ENCODE peak calls at places on chromosomes 4 and X, in five cellular contexts. A is IMR-90, N is H9, G is H1, L is neuronal stem cell. U is an unnamed sample.

GRCh38 chr4:80180743-80181142 is 16.6 kb upstream of the PRDM8 start:
- DNase-seq in L (no peak), G (no peak), A (peak; percentile 50), N (no peak), U (no peak)

GRCh38 chr4:52098618-52099017 is 47.5 kb downstream of the SPATA18 start:
- DNase-seq in G (no peak), A (no peak), N (no peak), L (no peak), U (no peak)

GRCh38 chr4:105895609-105896460 is 564 bp downstream of the NPNT start:
- DNase-seq in G (peak; percentile 69), N (peak; percentile 45), L (peak; percentile 37), A (no peak), U (peak; percentile 46)

GRCh38 chrX:39931554-39932282 is 166.0 kb downstream of the BCOR start:
- DNase-seq in A (no peak), L (no peak), G (no peak), N (no peak), U (no peak)

GRCh38 chrX:145817666-145818521 is at the start of gene SLITRK2:
- DNase-seq in N (peak; percentile 48), A (no peak), G (peak; percentile 61), L (no peak), U (no peak)

GRCh38 chr4:3786196-3786869 is 20.1 kb downstream of the ADRA2C start:
- DNase-seq in G (no peak), A (no peak), N (no peak), L (no peak), U (no peak)

GRCh38 chr4:89022426-89023128 is 34.4 kb downstream of the FAM13A start:
- DNase-seq in N (no peak), G (no peak), L (no peak), A (no peak), U (no peak)

GRCh38 chr4:95156452-95156765 is 392.4 kb downstream of the UNC5C start:
- DNase-seq in A (no peak), G (no peak), L (no peak), N (no peak), U (no peak)

GRCh38 chr4:139014391-139015268 is 951 bp upstream of the NOCT start:
- DNase-seq in G (no peak), N (no peak), A (peak; percentile 94), L (no peak), U (peak; percentile 96)

GRCh38 chr4:74433043-74433442 is 11.9 kb upstream of the AREG start:
- DNase-seq in N (no peak), G (no peak), A (peak; percentile 24), L (no peak), U (no peak)

GRCh38 chrX:106168107-106168506 is at the start of gene PWWP3B:
- DNase-seq in A (no peak), L (peak; percentile 26), N (peak; percentile 62), G (no peak), U (peak; percentile 45)

GRCh38 chr4:97923096-97923495 is 220.2 kb downstream of the STPG2 start:
- DNase-seq in N (no peak), L (no peak), A (no peak), G (no peak), U (no peak)

GRCh38 chr4:70559216-70559830 is 32.7 kb upstream of the AMBN start:
- DNase-seq in L (peak; percentile 57), G (peak; percentile 53), N (no peak), A (peak; percentile 34), U (peak; percentile 43)

GRCh38 chr4:165464813-165465381 is 86.1 kb downstream of the CPE start:
- DNase-seq in N (no peak), A (peak; percentile 48), G (no peak), L (peak; percentile 20), U (peak; percentile 50)

GRCh38 chr4:83065268-83065667 is 30.3 kb downstream of the COPS4 start:
- DNase-seq in N (no peak), L (no peak), G (no peak), A (no peak), U (no peak)

GRCh38 chr4:7160439-7160838 is 31.9 kb upstream of the SORCS2 start:
- DNase-seq in G (no peak), A (no peak), L (no peak), N (peak; percentile 11), U (no peak)

GRCh38 chr4:145034727-145035211 is 63.2 kb downstream of the ANAPC10 start:
- DNase-seq in A (peak; percentile 85), N (no peak), L (no peak), G (no peak), U (peak; percentile 90)

GRCh38 chr4:52160859-52161258 is 109.8 kb downstream of the SPATA18 start:
- DNase-seq in G (no peak), N (no peak), A (no peak), L (no peak), U (no peak)

GRCh38 chr4:156971623-156972369 is at the start of gene PDGFC:
- DNase-seq in G (peak; percentile 87), L (peak; percentile 75), A (peak; percentile 65), N (peak; percentile 85), U (peak; percentile 82)

GRCh38 chr4:105797225-105797624 is 88.6 kb downstream of the GSTCD start:
- DNase-seq in N (no peak), G (no peak), A (peak; percentile 28), L (no peak), U (no peak)

GRCh38 chrX:13659057-13659456 is 6.1 kb downstream of the TCEANC start:
- DNase-seq in G (no peak), N (no peak), L (no peak), A (peak; percentile 76), U (peak; percentile 64)

GRCh38 chrX:46545111-46546005 is at the start of gene ZNF674:
- DNase-seq in N (peak; percentile 86), A (peak; percentile 93), L (peak; percentile 87), G (peak; percentile 82), U (peak; percentile 92)
- H3K4ac ChIP-seq in N (peak within 1 kb of the TSS; percentile 45), A (peak within 1 kb of the TSS; percentile 79), L (no peak within 1 kb of the TSS), G (no peak within 1 kb of the TSS), U (no peak within 1 kb of the TSS)

GRCh38 chrX:41491267-41492004 is 44.3 kb downstream of the NYX start:
- DNase-seq in A (peak; percentile 96), G (no peak), L (peak; percentile 56), N (peak; percentile 61), U (peak; percentile 95)
- H2AFZ ChIP-seq in A (peak overlapping the region; percentile 80), G (peak overlapping the region; percentile 26), L (peak overlapping the region; percentile 74), N (no peak overlapping the region), U (no peak overlapping the region)

GRCh38 chr4:140229881-140230280 is 75.9 kb upstream of the MAML3 start:
- DNase-seq in N (no peak), L (no peak), A (no peak), G (peak; percentile 11), U (no peak)

GRCh38 chr4:140234697-140235060 is 80.7 kb upstream of the MAML3 start:
- DNase-seq in A (no peak), N (no peak), L (no peak), G (no peak), U (no peak)

GRCh38 chr4:140236649-140237160 is 82.7 kb upstream of the MAML3 start:
- DNase-seq in G (no peak), A (peak; percentile 38), L (no peak), N (no peak), U (no peak)

GRCh38 chr4:140237616-140238352 is 83.8 kb upstream of the MAML3 start:
- DNase-seq in G (peak; percentile 71), A (peak; percentile 93), N (peak; percentile 90), L (peak; percentile 84), U (peak; percentile 72)

DNA sequence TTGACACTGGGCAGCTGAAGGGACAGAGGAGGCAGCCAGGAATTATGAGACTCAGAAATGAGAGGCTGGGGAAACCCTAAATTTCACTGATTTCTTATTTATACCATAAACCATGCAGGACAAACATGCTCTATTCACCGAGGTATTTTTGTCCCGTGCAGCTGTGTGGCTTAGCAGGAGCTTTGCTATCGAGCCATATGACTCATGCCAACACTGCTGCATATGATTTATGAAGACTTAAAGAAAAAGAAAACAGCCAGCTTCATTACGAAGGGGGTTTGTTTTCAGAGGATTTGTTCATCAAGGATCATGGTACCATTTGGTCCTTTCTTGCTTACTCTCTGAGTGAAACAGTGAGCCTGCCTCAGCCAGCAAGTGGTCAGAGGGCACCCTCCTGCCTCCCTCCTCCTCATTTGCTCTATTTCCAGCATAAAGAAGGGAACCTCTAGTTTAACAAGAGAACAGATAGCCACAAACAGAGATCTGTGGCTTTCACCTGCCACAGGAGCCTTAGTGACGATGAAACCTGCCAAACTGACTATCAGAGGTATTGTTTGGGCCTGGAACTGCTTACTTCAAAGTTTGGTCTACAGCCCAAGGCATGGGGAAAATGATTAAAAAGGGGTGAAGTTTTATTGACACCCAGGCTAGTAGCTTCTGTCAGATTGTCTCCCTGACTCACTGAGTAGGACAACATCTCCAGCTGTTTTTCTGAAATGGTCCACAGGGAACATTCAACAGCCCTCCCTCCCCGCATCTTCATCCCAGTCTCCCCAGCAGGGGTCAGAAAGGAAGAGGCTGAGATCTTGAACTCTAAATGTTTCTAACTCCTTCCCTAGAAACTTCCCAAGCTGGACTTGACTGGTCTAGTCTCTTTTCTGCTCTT is 80.1 kb upstream of the MAML3 start:
- DNase-seq in G (no peak), A (peak; percentile 90), L (no peak), N (no peak), U (peak; percentile 81)
- H2BK15ac ChIP-seq in G (no peak overlapping the region), A (peak overlapping the region; percentile 51), L (no peak overlapping the region), N (no peak overlapping the region), U (peak overlapping the region; percentile 63)

GRCh38 chrX:1178580-1179057 is 33.8 kb downstream of the CRLF2 start:
- DNase-seq in N (no peak), L (no peak), G (peak; percentile 48), A (no peak), U (peak; percentile 58)
- H3K4ac ChIP-seq in N (no peak overlapping the region), L (no peak overlapping the region), G (no peak overlapping the region), A (no peak overlapping the region), U (no peak overlapping the region)

GRCh38 chr4:54382623-54383022 is 153.5 kb downstream of the PDGFRA start:
- DNase-seq in A (no peak), G (no peak), L (no peak), N (no peak), U (no peak)

GRCh38 chr4:54384152-54384551 is 155.1 kb downstream of the PDGFRA start:
- DNase-seq in A (no peak), N (no peak), G (no peak), L (no peak), U (no peak)

GRCh38 chr4:54386270-54386669 is 157.2 kb downstream of the PDGFRA start:
- DNase-seq in L (no peak), N (no peak), G (no peak), A (no peak), U (no peak)

GRCh38 chr4:54386693-54387092 is 157.6 kb downstream of the PDGFRA start:
- DNase-seq in G (no peak), N (no peak), A (no peak), L (no peak), U (no peak)

GRCh38 chr4:54384563-54384962 is 155.5 kb downstream of the PDGFRA start:
- DNase-seq in N (no peak), A (peak; percentile 39), L (no peak), G (no peak), U (peak; percentile 33)
- H2AFZ ChIP-seq in N (no peak overlapping the region), A (peak overlapping the region; percentile 4), L (peak overlapping the region; percentile 49), G (no peak overlapping the region), U (peak overlapping the region; percentile 80)

DNA sequence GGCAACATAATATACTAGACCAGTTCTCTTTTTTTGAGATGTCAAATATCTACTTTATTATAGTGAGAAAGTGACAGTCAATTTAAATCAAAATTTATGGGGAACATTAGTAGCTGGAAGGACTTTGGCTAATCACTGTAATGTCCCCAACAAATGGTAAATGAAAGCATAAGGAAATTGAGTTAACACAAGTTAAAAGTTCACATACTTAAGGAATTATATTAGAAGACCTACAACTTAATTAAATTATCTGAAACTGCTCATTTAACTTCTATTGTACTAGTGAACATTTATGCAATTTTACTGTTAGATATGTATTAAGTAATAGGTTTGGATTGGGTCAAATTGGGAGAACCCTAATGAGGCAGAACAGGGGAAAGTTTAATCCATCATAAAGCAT is 160.3 kb upstream of the TENM3 start:
- DNase-seq in A (no peak), N (no peak), L (no peak), G (no peak), U (no peak)
- H2BK15ac ChIP-seq in A (no peak overlapping the region), N (no peak overlapping the region), L (no peak overlapping the region), G (no peak overlapping the region), U (no peak overlapping the region)

U was measured in mesenchymal stem cell.